ENCODE peak calls at places on chromosome 15, in eight cellular contexts. One of them, this sample, is unnamed.

GRCh38 chr15:51499379-51499976 is 123.1 kb downstream of the DMXL2 start:
- DNase-seq in cardiac muscle cell: peak; percentile 67
- DNase-seq in neural crest cell: no peak
- DNase-seq in psoas muscle: no peak
- DNase-seq in kidney: no peak
- DNase-seq in tibial nerve: no peak
- DNase-seq in OCI-LY7: peak; percentile 28
- DNase-seq in suprapubic skin: no peak
- DNase-seq in this sample: no peak

GRCh38 chr15:63913786-63914185 is 80.0 kb upstream of the HERC1 start:
- DNase-seq in cardiac muscle cell: no peak
- DNase-seq in neural crest cell: no peak
- DNase-seq in psoas muscle: no peak
- DNase-seq in kidney: no peak
- DNase-seq in tibial nerve: no peak
- DNase-seq in OCI-LY7: no peak
- DNase-seq in suprapubic skin: no peak
- DNase-seq in this sample: no peak

GRCh38 chr15:38620851-38621594 is 56.4 kb upstream of the RASGRP1 start:
- DNase-seq in cardiac muscle cell: peak; percentile 6
- DNase-seq in neural crest cell: no peak
- DNase-seq in psoas muscle: no peak
- DNase-seq in kidney: no peak
- DNase-seq in tibial nerve: no peak
- DNase-seq in OCI-LY7: no peak
- DNase-seq in suprapubic skin: no peak
- DNase-seq in this sample: no peak

GRCh38 chr15:95371664-95372063 is 958.8 kb upstream of the NR2F2 start:
- DNase-seq in cardiac muscle cell: no peak
- DNase-seq in neural crest cell: no peak
- DNase-seq in psoas muscle: no peak
- DNase-seq in kidney: no peak
- DNase-seq in tibial nerve: no peak
- DNase-seq in OCI-LY7: no peak
- DNase-seq in suprapubic skin: no peak
- DNase-seq in this sample: no peak

GRCh38 chr15:74434260-74434915 is 630 bp upstream of the SEMA7A start:
- DNase-seq in cardiac muscle cell: no peak
- DNase-seq in neural crest cell: no peak
- DNase-seq in psoas muscle: no peak
- DNase-seq in kidney: peak; percentile 63
- DNase-seq in tibial nerve: no peak
- DNase-seq in OCI-LY7: no peak
- DNase-seq in suprapubic skin: no peak
- DNase-seq in this sample: no peak

GRCh38 chr15:56640127-56640526 is 93.2 kb downstream of the ZNF280D start:
- DNase-seq in cardiac muscle cell: no peak
- DNase-seq in neural crest cell: no peak
- DNase-seq in psoas muscle: no peak
- DNase-seq in kidney: no peak
- DNase-seq in tibial nerve: no peak
- DNase-seq in OCI-LY7: no peak
- DNase-seq in suprapubic skin: no peak
- DNase-seq in this sample: no peak

GRCh38 chr15:65512807-65513416 is 4.6 kb downstream of the DPP8 start:
- DNase-seq in cardiac muscle cell: peak; percentile 92
- DNase-seq in neural crest cell: no peak
- DNase-seq in psoas muscle: peak; percentile 66
- DNase-seq in kidney: no peak
- DNase-seq in tibial nerve: peak; percentile 70
- DNase-seq in OCI-LY7: no peak
- DNase-seq in suprapubic skin: no peak
- DNase-seq in this sample: no peak

GRCh38 chr15:54594115-54594514 is 602.6 kb downstream of the RSL24D1 start:
- DNase-seq in cardiac muscle cell: no peak
- DNase-seq in neural crest cell: no peak
- DNase-seq in psoas muscle: no peak
- DNase-seq in kidney: no peak
- DNase-seq in tibial nerve: no peak
- DNase-seq in OCI-LY7: no peak
- DNase-seq in suprapubic skin: no peak
- DNase-seq in this sample: no peak

GRCh38 chr15:88202231-88202630 is 54.3 kb downstream of the NTRK3 start:
- DNase-seq in cardiac muscle cell: peak; percentile 3
- DNase-seq in neural crest cell: no peak
- DNase-seq in psoas muscle: no peak
- DNase-seq in kidney: no peak
- DNase-seq in tibial nerve: no peak
- DNase-seq in OCI-LY7: no peak
- DNase-seq in suprapubic skin: no peak
- DNase-seq in this sample: no peak

GRCh38 chr15:69017978-69018377 is 3.5 kb downstream of the NOX5 start:
- DNase-seq in cardiac muscle cell: no peak
- DNase-seq in neural crest cell: no peak
- DNase-seq in psoas muscle: no peak
- DNase-seq in kidney: no peak
- DNase-seq in tibial nerve: no peak
- DNase-seq in OCI-LY7: no peak
- DNase-seq in suprapubic skin: no peak
- DNase-seq in this sample: no peak

GRCh38 chr15:25693321-25694237 is 169.5 kb downstream of the ATP10A start:
- DNase-seq in cardiac muscle cell: peak; percentile 37
- DNase-seq in neural crest cell: peak; percentile 43
- DNase-seq in psoas muscle: peak; percentile 73
- DNase-seq in kidney: no peak
- DNase-seq in tibial nerve: peak; percentile 24
- DNase-seq in OCI-LY7: peak; percentile 45
- DNase-seq in suprapubic skin: peak; percentile 57
- DNase-seq in this sample: no peak

GRCh38 chr15:101145362-101145761 is 106.5 kb downstream of the CHSY1 start:
- DNase-seq in cardiac muscle cell: peak; percentile 36
- DNase-seq in neural crest cell: no peak
- DNase-seq in psoas muscle: no peak
- DNase-seq in kidney: no peak
- DNase-seq in tibial nerve: no peak
- DNase-seq in OCI-LY7: no peak
- DNase-seq in suprapubic skin: no peak
- DNase-seq in this sample: no peak

GRCh38 chr15:101148166-101148880 is 103.5 kb downstream of the CHSY1 start:
- DNase-seq in cardiac muscle cell: peak; percentile 21
- DNase-seq in neural crest cell: no peak
- DNase-seq in psoas muscle: no peak
- DNase-seq in kidney: no peak
- DNase-seq in tibial nerve: no peak
- DNase-seq in OCI-LY7: no peak
- DNase-seq in suprapubic skin: no peak
- DNase-seq in this sample: peak; percentile 52

GRCh38 chr15:101146118-101146702 is 105.6 kb downstream of the CHSY1 start:
- DNase-seq in cardiac muscle cell: no peak
- DNase-seq in neural crest cell: no peak
- DNase-seq in psoas muscle: no peak
- DNase-seq in kidney: no peak
- DNase-seq in tibial nerve: no peak
- DNase-seq in OCI-LY7: no peak
- DNase-seq in suprapubic skin: no peak
- DNase-seq in this sample: no peak

GRCh38 chr15:101148881-101149664 is 102.8 kb downstream of the CHSY1 start:
- DNase-seq in cardiac muscle cell: peak; percentile 51
- DNase-seq in neural crest cell: no peak
- DNase-seq in psoas muscle: no peak
- DNase-seq in kidney: no peak
- DNase-seq in tibial nerve: no peak
- DNase-seq in OCI-LY7: no peak
- DNase-seq in suprapubic skin: no peak
- DNase-seq in this sample: peak; percentile 37

GRCh38 chr15:101147181-101147580 is 104.7 kb downstream of the CHSY1 start:
- DNase-seq in cardiac muscle cell: no peak
- DNase-seq in neural crest cell: no peak
- DNase-seq in psoas muscle: no peak
- DNase-seq in kidney: no peak
- DNase-seq in tibial nerve: no peak
- DNase-seq in OCI-LY7: no peak
- DNase-seq in suprapubic skin: no peak
- DNase-seq in this sample: no peak
- TF ChIP-seq CTCF in cardiac muscle cell: no peak
- TF ChIP-seq CTCF in neural crest cell: no peak
- TF ChIP-seq CTCF in psoas muscle: no peak
- TF ChIP-seq CTCF in kidney: no peak
- TF ChIP-seq CTCF in tibial nerve: no peak
- TF ChIP-seq CTCF in OCI-LY7: no peak
- TF ChIP-seq CTCF in suprapubic skin: no peak
- TF ChIP-seq CTCF in this sample: no peak

GRCh38 chr15:44315773-44316465 is 27.4 kb downstream of the GOLM2 start:
- DNase-seq in cardiac muscle cell: no peak
- DNase-seq in neural crest cell: no peak
- DNase-seq in psoas muscle: no peak
- DNase-seq in kidney: no peak
- DNase-seq in tibial nerve: no peak
- DNase-seq in OCI-LY7: no peak
- DNase-seq in suprapubic skin: no peak
- DNase-seq in this sample: no peak

GRCh38 chr15:44314512-44314911 is 26.0 kb downstream of the GOLM2 start:
- DNase-seq in cardiac muscle cell: no peak
- DNase-seq in neural crest cell: no peak
- DNase-seq in psoas muscle: no peak
- DNase-seq in kidney: no peak
- DNase-seq in tibial nerve: no peak
- DNase-seq in OCI-LY7: no peak
- DNase-seq in suprapubic skin: no peak
- DNase-seq in this sample: no peak

GRCh38 chr15:44315164-44315563 is 26.6 kb downstream of the GOLM2 start:
- DNase-seq in cardiac muscle cell: no peak
- DNase-seq in neural crest cell: no peak
- DNase-seq in psoas muscle: no peak
- DNase-seq in kidney: no peak
- DNase-seq in tibial nerve: no peak
- DNase-seq in OCI-LY7: no peak
- DNase-seq in suprapubic skin: no peak
- DNase-seq in this sample: no peak

GRCh38 chr15:44317423-44317822 is 28.9 kb downstream of the GOLM2 start:
- DNase-seq in cardiac muscle cell: no peak
- DNase-seq in neural crest cell: no peak
- DNase-seq in psoas muscle: no peak
- DNase-seq in kidney: no peak
- DNase-seq in tibial nerve: no peak
- DNase-seq in OCI-LY7: no peak
- DNase-seq in suprapubic skin: no peak
- DNase-seq in this sample: no peak

DNA sequence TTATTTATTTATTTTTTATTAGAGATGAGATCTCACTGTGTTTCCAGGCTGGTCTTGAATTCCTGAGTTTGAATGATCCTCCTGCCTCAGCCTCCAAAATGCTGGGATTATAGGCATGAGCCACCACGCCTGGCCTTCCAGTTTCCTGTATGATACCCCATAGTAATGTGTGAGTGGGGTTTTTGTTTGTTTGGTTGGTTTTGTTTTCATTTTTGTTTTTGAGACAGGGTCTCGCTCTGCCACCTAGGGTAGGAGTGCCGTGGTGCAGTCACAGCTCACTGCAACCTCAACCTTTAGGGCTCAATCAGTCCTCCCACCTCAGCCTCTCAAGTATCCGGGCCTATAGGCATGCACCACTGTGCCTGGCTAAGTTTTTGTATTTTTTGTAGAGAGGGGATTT is 30.9 kb downstream of the GOLM2 start:
- DNase-seq in cardiac muscle cell: no peak
- DNase-seq in neural crest cell: no peak
- DNase-seq in psoas muscle: no peak
- DNase-seq in kidney: no peak
- DNase-seq in tibial nerve: no peak
- DNase-seq in OCI-LY7: peak; percentile 57
- DNase-seq in suprapubic skin: no peak
- DNase-seq in this sample: no peak
- TF ChIP-seq CTCF in cardiac muscle cell: no peak
- TF ChIP-seq CTCF in neural crest cell: no peak
- TF ChIP-seq CTCF in psoas muscle: no peak
- TF ChIP-seq CTCF in kidney: no peak
- TF ChIP-seq CTCF in tibial nerve: no peak
- TF ChIP-seq CTCF in OCI-LY7: peak; percentile 81
- TF ChIP-seq CTCF in suprapubic skin: no peak
- TF ChIP-seq CTCF in this sample: no peak

GRCh38 chr15:89421219-89421618 is 75.2 kb downstream of the RHCG start:
- DNase-seq in cardiac muscle cell: no peak
- DNase-seq in neural crest cell: no peak
- DNase-seq in psoas muscle: no peak
- DNase-seq in kidney: no peak
- DNase-seq in tibial nerve: no peak
- DNase-seq in OCI-LY7: no peak
- DNase-seq in suprapubic skin: no peak
- DNase-seq in this sample: no peak
- TF ChIP-seq CTCF in cardiac muscle cell: no peak
- TF ChIP-seq CTCF in neural crest cell: no peak
- TF ChIP-seq CTCF in psoas muscle: no peak
- TF ChIP-seq CTCF in kidney: no peak
- TF ChIP-seq CTCF in tibial nerve: no peak
- TF ChIP-seq CTCF in OCI-LY7: peak; percentile 48
- TF ChIP-seq CTCF in suprapubic skin: no peak
- TF ChIP-seq CTCF in this sample: no peak

GRCh38 chr15:66925721-66926120 is 139.7 kb upstream of the SMAD3 start:
- DNase-seq in cardiac muscle cell: no peak
- DNase-seq in neural crest cell: no peak
- DNase-seq in psoas muscle: no peak
- DNase-seq in kidney: no peak
- DNase-seq in tibial nerve: no peak
- DNase-seq in OCI-LY7: no peak
- DNase-seq in suprapubic skin: no peak
- DNase-seq in this sample: no peak

GRCh38 chr15:66927326-66928077 is 137.9 kb upstream of the SMAD3 start:
- DNase-seq in cardiac muscle cell: peak; percentile 84
- DNase-seq in neural crest cell: no peak
- DNase-seq in psoas muscle: no peak
- DNase-seq in kidney: no peak
- DNase-seq in tibial nerve: no peak
- DNase-seq in OCI-LY7: no peak
- DNase-seq in suprapubic skin: no peak
- DNase-seq in this sample: no peak

GRCh38 chr15:66929843-66930242 is 135.6 kb upstream of the SMAD3 start:
- DNase-seq in cardiac muscle cell: no peak
- DNase-seq in neural crest cell: no peak
- DNase-seq in psoas muscle: no peak
- DNase-seq in kidney: no peak
- DNase-seq in tibial nerve: no peak
- DNase-seq in OCI-LY7: no peak
- DNase-seq in suprapubic skin: no peak
- DNase-seq in this sample: no peak

GRCh38 chr15:66928101-66928500 is 137.3 kb upstream of the SMAD3 start:
- DNase-seq in cardiac muscle cell: no peak
- DNase-seq in neural crest cell: no peak
- DNase-seq in psoas muscle: no peak
- DNase-seq in kidney: no peak
- DNase-seq in tibial nerve: no peak
- DNase-seq in OCI-LY7: no peak
- DNase-seq in suprapubic skin: no peak
- DNase-seq in this sample: no peak

DNA sequence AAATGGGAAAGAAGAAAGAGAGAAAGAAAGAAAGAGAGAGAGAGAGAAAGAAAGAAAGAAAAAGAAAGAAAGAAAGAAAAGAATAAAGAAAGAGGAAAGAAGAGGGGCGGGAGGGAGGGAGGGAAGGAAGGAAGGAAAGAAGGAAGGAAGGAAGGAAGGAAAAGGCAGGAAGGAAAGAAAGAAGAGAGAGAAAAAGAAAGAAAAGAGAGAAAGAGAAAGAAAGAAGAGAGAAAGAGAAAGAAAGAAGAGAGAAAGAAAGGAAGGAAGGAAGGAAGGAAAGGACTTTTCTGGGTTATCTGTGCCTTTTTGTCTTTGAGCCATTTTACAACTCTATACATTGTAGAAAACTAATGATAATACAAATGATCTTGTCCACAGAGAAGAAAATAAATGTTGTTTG is 136.6 kb upstream of the SMAD3 start:
- DNase-seq in cardiac muscle cell: no peak
- DNase-seq in neural crest cell: no peak
- DNase-seq in psoas muscle: no peak
- DNase-seq in kidney: no peak
- DNase-seq in tibial nerve: no peak
- DNase-seq in OCI-LY7: no peak
- DNase-seq in suprapubic skin: no peak
- DNase-seq in this sample: no peak
- TF ChIP-seq CTCF in cardiac muscle cell: no peak
- TF ChIP-seq CTCF in neural crest cell: no peak
- TF ChIP-seq CTCF in psoas muscle: no peak
- TF ChIP-seq CTCF in kidney: no peak
- TF ChIP-seq CTCF in tibial nerve: no peak
- TF ChIP-seq CTCF in OCI-LY7: no peak
- TF ChIP-seq CTCF in suprapubic skin: no peak
- TF ChIP-seq CTCF in this sample: no peak